ENCODE peak calls at places on chromosomes 13 and 19, in four cellular contexts. C, Z, A and T are unnamed samples.

GRCh38 chr19:38706792-38707511 is 37.3 kb downstream of the CAPN12 start:
- DNase-seq in Z (peak; percentile 45), A (no peak), C (no peak), T (no peak)

GRCh38 chr13:95403349-95404140 is 102.3 kb upstream of the ABCC4 start:
- DNase-seq in A (no peak), C (no peak), Z (no peak), T (no peak)

GRCh38 chr19:1250374-1251232 is 2.2 kb downstream of the MIDN start:
- DNase-seq in Z (peak; percentile 40), A (no peak), C (peak; percentile 65), T (peak; percentile 86)

GRCh38 chr19:16849168-16849567 is 20.0 kb downstream of the SIN3B start:
- DNase-seq in C (no peak), A (no peak), Z (no peak), T (no peak)

GRCh38 chr19:49421039-49421877 is 2.0 kb downstream of the PTH2 start:
- DNase-seq in C (peak; percentile 62), A (peak; percentile 63), Z (peak; percentile 49), T (peak; percentile 84)

GRCh38 chr13:105035092-105035491 is 1500.4 kb downstream of the EFNB2 start:
- DNase-seq in C (peak; percentile 37), A (no peak), Z (no peak), T (no peak)

GRCh38 chr13:52405767-52406494 is at the start of gene THSD1:
- DNase-seq in C (peak; percentile 21), Z (no peak), A (peak; percentile 58), T (peak; percentile 79)

GRCh38 chr19:17448190-17448967 is at the start of gene TMEM221:
- DNase-seq in C (peak; percentile 51), A (no peak), Z (no peak), T (peak; percentile 69)

GRCh38 chr19:8307965-8308866 is at the start of gene CD320:
- DNase-seq in A (peak; percentile 89), C (peak; percentile 87), Z (peak; percentile 83), T (peak; percentile 95)

GRCh38 chr19:49767380-49767779 is 579 bp downstream of the AP2A1 start:
- DNase-seq in Z (no peak), C (no peak), A (no peak), T (no peak)

GRCh38 chr13:63696055-63696454 is 2280.4 kb upstream of the PCDH20 start:
- DNase-seq in C (no peak), Z (no peak), A (no peak), T (no peak)

GRCh38 chr13:99360696-99361095 is 53.5 kb upstream of the GPR183 start:
- DNase-seq in C (no peak), Z (no peak), A (no peak), T (no peak)

GRCh38 chr13:99357149-99357596 is 50.0 kb upstream of the GPR183 start:
- DNase-seq in Z (peak; percentile 91), C (no peak), A (no peak), T (no peak)

GRCh38 chr13:99357920-99358319 is 50.7 kb upstream of the GPR183 start:
- DNase-seq in A (no peak), Z (no peak), C (no peak), T (no peak)

GRCh38 chr13:99361197-99361596 is 54.0 kb upstream of the GPR183 start:
- DNase-seq in Z (no peak), C (no peak), A (no peak), T (no peak)

DNA sequence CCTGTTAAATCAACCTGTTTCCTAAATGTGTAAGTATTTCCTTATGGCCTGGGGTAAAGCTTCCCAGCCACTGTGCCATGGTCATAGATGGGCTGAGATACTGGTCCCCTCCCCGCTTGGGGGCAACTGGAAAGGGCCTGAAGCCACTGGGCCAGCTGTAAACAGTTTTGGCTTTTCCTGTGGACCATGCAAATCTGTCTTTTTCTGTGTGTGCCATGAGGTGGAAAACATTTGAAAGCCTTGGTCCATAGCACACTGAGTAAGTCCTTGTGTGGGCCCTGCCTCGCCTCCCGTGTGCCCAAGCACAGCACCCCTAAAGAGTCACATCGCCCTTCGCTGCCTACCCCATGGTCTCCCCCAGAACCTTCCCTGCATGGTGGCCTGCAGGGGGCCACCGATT is 52.3 kb upstream of the GPR183 start:
- DNase-seq in Z (no peak), C (no peak), A (no peak), T (no peak)
- H3K27ac ChIP-seq in Z (no peak overlapping the region), C (no peak overlapping the region), A (peak overlapping the region; percentile 5), T (no peak overlapping the region)

DNA sequence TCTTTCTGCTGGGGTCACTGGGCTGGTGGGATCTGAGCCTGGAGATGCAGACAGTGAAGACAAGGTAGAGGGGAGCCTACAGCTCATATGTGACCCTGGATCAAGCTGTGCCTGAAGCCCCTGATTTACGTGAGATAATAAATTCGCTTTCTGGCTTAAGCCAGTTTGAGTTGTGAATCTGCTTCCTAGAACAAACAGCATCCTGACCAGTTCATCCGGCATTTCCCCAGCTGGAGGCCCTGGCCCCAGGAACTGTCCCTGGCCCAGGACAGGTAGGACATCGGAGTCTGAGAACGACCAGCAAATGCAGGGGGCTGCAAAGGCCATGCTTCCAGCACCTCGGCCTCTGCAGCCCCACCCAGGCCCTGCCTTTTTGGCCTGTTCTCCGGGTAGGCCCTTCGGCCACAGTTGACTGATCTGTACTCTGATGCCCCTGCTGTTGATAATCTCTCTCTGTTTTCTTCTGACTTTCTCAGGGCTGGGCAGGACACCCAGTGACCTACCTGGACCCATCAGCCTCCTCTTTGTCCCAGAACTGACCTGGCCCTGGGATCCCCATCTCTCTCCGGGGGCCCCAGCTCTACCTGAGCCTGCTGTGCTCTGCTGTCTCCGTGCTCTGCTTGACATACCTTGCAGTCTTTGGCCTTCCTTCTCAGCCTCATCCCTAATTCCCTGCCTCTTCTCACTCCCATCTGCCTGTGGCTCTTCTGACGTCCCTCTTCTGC is 9.5 kb upstream of the VSIG10L start:
- DNase-seq in A (no peak), Z (no peak), C (no peak), T (no peak)
- H3K27ac ChIP-seq in A (no peak overlapping the region), Z (no peak overlapping the region), C (no peak overlapping the region), T (no peak overlapping the region)

GRCh38 chr19:43749152-43749551 is 5.6 kb downstream of the SMG9 start:
- DNase-seq in A (no peak), Z (no peak), C (no peak), T (no peak)

GRCh38 chr19:43749898-43750297 is 4.9 kb downstream of the SMG9 start:
- DNase-seq in A (no peak), C (no peak), Z (no peak), T (no peak)

GRCh38 chr19:43748685-43749084 is 6.1 kb downstream of the SMG9 start:
- DNase-seq in C (no peak), Z (no peak), A (no peak), T (no peak)

GRCh38 chr19:43748205-43748594 is 6.6 kb downstream of the SMG9 start:
- DNase-seq in Z (no peak), A (no peak), C (no peak), T (no peak)

DNA sequence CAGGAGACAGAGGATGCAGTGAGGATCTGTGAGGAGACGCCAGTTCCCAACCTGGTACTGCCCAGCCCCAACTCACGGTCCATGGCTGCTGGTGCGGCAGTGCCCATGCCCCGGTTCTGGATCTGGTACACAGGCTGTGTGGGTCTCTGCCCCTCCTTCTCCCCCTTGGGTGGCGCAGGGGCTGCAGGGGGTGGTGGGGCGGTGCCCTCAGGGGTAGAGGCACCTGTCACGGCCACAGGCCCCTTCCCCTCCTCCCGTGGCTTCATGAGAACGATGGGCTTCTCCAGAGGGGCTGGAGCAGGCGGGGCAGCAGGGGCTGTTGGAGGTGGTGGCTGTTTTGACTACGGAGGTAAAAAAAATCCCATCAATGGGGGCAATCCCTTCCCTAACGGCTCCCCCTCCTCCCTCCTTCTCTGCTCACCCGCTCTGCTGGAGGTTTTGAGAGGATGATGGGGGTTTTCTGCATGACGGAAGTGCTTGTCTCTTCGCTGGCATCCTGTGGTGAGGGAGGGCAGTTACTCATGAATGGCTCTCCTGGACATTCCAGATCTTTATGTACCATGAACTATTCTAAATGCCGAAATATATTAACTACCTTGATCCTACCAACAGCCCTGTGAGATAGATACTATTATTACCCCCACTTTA is 7.1 kb downstream of the SMG9 start:
- DNase-seq in C (no peak), A (no peak), Z (no peak), T (no peak)
- H3K27ac ChIP-seq in C (no peak overlapping the region), A (no peak overlapping the region), Z (no peak overlapping the region), T (no peak overlapping the region)

DNA sequence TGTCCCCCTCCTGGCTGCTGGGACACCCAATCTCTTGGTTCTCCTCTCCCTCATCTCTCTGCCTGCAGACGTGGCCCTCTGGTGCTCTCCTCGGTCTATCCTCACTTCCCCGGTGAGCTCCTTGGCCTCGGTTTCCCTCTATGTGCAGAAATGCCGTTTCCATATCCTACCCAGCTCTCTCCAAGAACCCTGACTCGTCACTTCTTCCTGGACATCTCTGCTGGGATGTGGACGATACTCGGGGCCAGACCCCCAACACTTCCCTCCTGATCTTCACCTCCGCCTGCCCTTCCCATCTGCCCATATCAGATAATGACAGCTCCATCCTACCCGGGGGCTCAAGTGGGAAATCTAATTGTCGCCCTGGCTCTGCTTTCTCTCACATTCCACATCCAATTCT is 7.9 kb downstream of the AP2S1 start:
- DNase-seq in C (no peak), A (no peak), Z (no peak), T (no peak)
- H3K27ac ChIP-seq in C (no peak overlapping the region), A (no peak overlapping the region), Z (no peak overlapping the region), T (no peak overlapping the region)

GRCh38 chr13:34201050-34201913 is 383.3 kb downstream of the RFC3 start:
- DNase-seq in Z (peak; percentile 53), A (no peak), C (no peak), T (no peak)
- H3K27ac ChIP-seq in Z (no peak overlapping the region), A (no peak overlapping the region), C (no peak overlapping the region), T (no peak overlapping the region)

GRCh38 chr19:14113762-14114414 is 3.7 kb downstream of the PRKACA start:
- DNase-seq in Z (no peak), A (no peak), C (peak; percentile 50), T (peak; percentile 76)
- H3K27ac ChIP-seq in Z (no peak overlapping the region), A (peak overlapping the region; percentile 98), C (no peak overlapping the region), T (peak overlapping the region; percentile 80)

GRCh38 chr19:55216461-55217198 is 7.3 kb upstream of the PTPRH start:
- DNase-seq in A (peak; percentile 58), C (peak; percentile 91), Z (peak; percentile 99), T (peak; percentile 86)
- H3K27ac ChIP-seq in A (peak overlapping the region; percentile 40), C (peak overlapping the region; percentile 47), Z (peak overlapping the region; percentile 47), T (no peak overlapping the region)

GRCh38 chr13:40564342-40564997 is 102.0 kb downstream of the FOXO1 start:
- DNase-seq in Z (no peak), C (no peak), A (no peak), T (no peak)

GRCh38 chr13:40565282-40566148 is 100.9 kb downstream of the FOXO1 start:
- DNase-seq in C (no peak), Z (no peak), A (no peak), T (no peak)

GRCh38 chr13:40563350-40564125 is 102.9 kb downstream of the FOXO1 start:
- DNase-seq in Z (no peak), C (no peak), A (peak; percentile 35), T (no peak)

GRCh38 chr13:40559915-40560314 is 106.5 kb downstream of the FOXO1 start:
- DNase-seq in A (no peak), C (no peak), Z (no peak), T (no peak)

DNA sequence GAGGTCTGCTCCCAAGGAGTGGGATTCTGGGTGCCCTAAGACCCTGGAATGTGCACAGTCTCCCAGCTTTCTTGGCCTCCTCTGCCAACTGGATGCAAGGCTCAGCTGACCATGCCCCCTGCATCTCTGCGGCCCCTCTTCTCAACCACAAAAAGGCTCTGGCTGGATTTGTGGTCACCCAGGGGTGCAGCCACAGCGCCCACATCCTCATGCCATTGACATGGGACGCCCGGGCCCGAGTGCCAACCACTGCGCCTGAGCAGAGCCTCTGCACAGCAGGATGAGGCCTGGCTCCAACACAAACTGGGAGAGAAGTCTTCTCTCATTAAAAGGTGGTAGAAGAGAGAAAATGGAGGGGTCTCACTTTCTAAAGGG is 103.5 kb downstream of the FOXO1 start:
- DNase-seq in C (no peak), A (peak; percentile 31), Z (no peak), T (no peak)
- H3K27ac ChIP-seq in C (no peak overlapping the region), A (no peak overlapping the region), Z (no peak overlapping the region), T (no peak overlapping the region)

GRCh38 chr13:110250258-110250891 is 56.6 kb downstream of the COL4A1 start:
- DNase-seq in A (no peak), Z (peak; percentile 81), C (no peak), T (no peak)
- H3K27ac ChIP-seq in A (peak overlapping the region; percentile 72), Z (peak overlapping the region; percentile 93), C (no peak overlapping the region), T (peak overlapping the region; percentile 42)